ENCODE peak calls at places on chromosome 12, in five cellular contexts. U is Calu3, C is iris pigment epithelial cell, B is kidney, Z is fibroblast of the conjunctiva. M is an unnamed sample.

GRCh38 chr12:67057072-67057471 is 212.1 kb upstream of the CAND1 start:
- DNase-seq in U (no peak), C (no peak), B (no peak), Z (no peak), M (no peak)

GRCh38 chr12:1518763-1519516 is 75.4 kb downstream of the FBXL14 start:
- DNase-seq in U (peak), C (peak), B (no peak), Z (peak), M (peak)

GRCh38 chr12:97778111-97778510 is 315.5 kb downstream of the RMST start:
- DNase-seq in U (no peak), C (no peak), B (no peak), Z (no peak), M (no peak)

GRCh38 chr12:108069766-108070165 is 59.3 kb upstream of the WSCD2 start:
- DNase-seq in U (no peak), C (no peak), B (no peak), Z (no peak), M (no peak)

GRCh38 chr12:24970177-24970576 is 21.3 kb upstream of the BCAT1 start:
- DNase-seq in U (no peak), C (no peak), B (no peak), Z (no peak), M (no peak)

GRCh38 chr12:84507914-84508313 is 404.7 kb downstream of the SLC6A15 start:
- DNase-seq in U (no peak), C (no peak), B (no peak), Z (peak), M (no peak)

GRCh38 chr12:80778005-80778541 is 61.4 kb downstream of the MYF5 start:
- DNase-seq in U (peak), C (peak), B (peak), Z (peak), M (peak)

GRCh38 chr12:22626429-22626828 is 1.5 kb downstream of the ETNK1 start:
- DNase-seq in U (no peak), C (peak), B (no peak), Z (no peak), M (peak)

GRCh38 chr12:95412826-95413311 is 61.1 kb upstream of the METAP2 start:
- DNase-seq in U (no peak), C (peak), B (no peak), Z (peak), M (peak)

GRCh38 chr12:93089805-93090569 is 160.9 kb upstream of the EEA1 start:
- DNase-seq in U (peak), C (peak), B (no peak), Z (peak), M (peak)

GRCh38 chr12:69701821-69702220 is 2.7 kb upstream of the BEST3 start:
- DNase-seq in U (no peak), C (no peak), B (no peak), Z (no peak), M (peak)

GRCh38 chr12:110337912-110338710 is 57.1 kb downstream of the ATP2A2 start:
- DNase-seq in U (no peak), C (no peak), B (no peak), Z (no peak), M (no peak)

M was measured in astrocyte of the hippocampus.